ENCODE peak calls at places on chromosomes 1 and 21, in eight cellular contexts. V is HEK293T; Y is WERI-Rb-1; S is H54; E is prostate gland; I is non-pigmented ciliary epithelial cell; F is upper lobe of left lung; R is stimulated activated CD4-positive, alpha-beta T cell treated with anti-CD3 and anti-CD28 coated beads, Interleukin-15, amount 100 ng/mL, for 24 hours. P is an unnamed sample.
A peak's percentile ranks its signal among the peaks of the same experiment; 100 is the strongest.

GRCh38 chr1:195617157-195617556 is 991.1 kb downstream of the KCNT2 start:
- DNase-seq in F (no peak), I (no peak), S (no peak), Y (no peak), V (no peak), R (no peak), E (no peak), P (no peak)

GRCh38 chr1:50605186-50605875 is 182.1 kb upstream of the DMRTA2 start:
- DNase-seq in I (no peak), R (no peak), F (no peak), Y (peak; percentile 43), E (peak; percentile 28), V (peak; percentile 37), S (peak; percentile 6), P (peak; percentile 62)

GRCh38 chr1:243493156-243494129 is 237.6 kb downstream of the SDCCAG8 start:
- DNase-seq in Y (no peak), I (no peak), S (no peak), F (no peak), R (no peak), E (no peak), V (no peak), P (no peak)

GRCh38 chr21:23579573-23579972 is 2027.7 kb downstream of the MRPL39 start:
- DNase-seq in Y (no peak), I (no peak), R (no peak), V (no peak), S (no peak), E (no peak), F (no peak), P (no peak)

GRCh38 chr1:40004857-40005256 is 35.7 kb upstream of the CAP1 start:
- DNase-seq in S (no peak), V (no peak), I (no peak), F (no peak), Y (no peak), E (no peak), R (no peak), P (no peak)

GRCh38 chr1:52550447-52550846 is 2.4 kb downstream of the TUT4 start:
- DNase-seq in R (peak; percentile 3), V (no peak), I (no peak), F (no peak), E (no peak), Y (no peak), S (no peak), P (no peak)

GRCh38 chr1:234660536-234661133 is 50.7 kb upstream of the IRF2BP2 start:
- DNase-seq in Y (no peak), S (no peak), V (no peak), E (no peak), F (no peak), R (no peak), I (no peak), P (no peak)

GRCh38 chr1:100039571-100039970 is 69.8 kb downstream of the SLC35A3 start:
- DNase-seq in I (no peak), F (no peak), E (no peak), S (no peak), Y (no peak), V (no peak), R (no peak), P (no peak)

GRCh38 chr1:35220976-35221375 is 28.0 kb upstream of the SFPQ start:
- DNase-seq in Y (peak; percentile 23), E (no peak), V (peak; percentile 66), R (peak; percentile 9), I (no peak), F (no peak), S (peak; percentile 40), P (peak; percentile 2)

GRCh38 chr21:34029724-34030528 is 43.5 kb upstream of the MRPS6 start:
- DNase-seq in R (peak; percentile 56), E (no peak), F (peak; percentile 56), I (peak; percentile 65), Y (peak; percentile 19), S (peak; percentile 66), V (peak; percentile 84), P (no peak)

GRCh38 chr1:228837817-228838716 is 102.8 kb downstream of the RHOU start:
- DNase-seq in R (no peak), V (no peak), F (peak; percentile 86), I (peak; percentile 78), S (peak; percentile 55), E (no peak), Y (no peak), P (peak; percentile 30)

GRCh38 chr1:192342842-192343241 is 26.1 kb downstream of the RGS21 start:
- DNase-seq in Y (no peak), S (no peak), I (no peak), E (no peak), F (no peak), V (no peak), R (no peak), P (no peak)

GRCh38 chr1:116494745-116495144 is 76.1 kb downstream of the CD58 start:
- DNase-seq in V (no peak), E (no peak), I (no peak), S (no peak), Y (no peak), R (no peak), F (no peak), P (no peak)

GRCh38 chr1:28437260-28437923 is 67.9 kb downstream of the PHACTR4 start:
- DNase-seq in V (no peak), F (peak; percentile 59), E (peak; percentile 26), Y (peak; percentile 48), R (no peak), S (no peak), I (peak; percentile 51), P (no peak)

GRCh38 chr1:230270185-230270939 is 155.8 kb downstream of the PGBD5 start:
- DNase-seq in I (no peak), F (no peak), E (no peak), R (peak; percentile 56), Y (no peak), S (no peak), V (no peak), P (peak; percentile 90)

GRCh38 chr1:95951291-95951690 is 717.3 kb downstream of the RWDD3 start:
- DNase-seq in R (no peak), V (no peak), S (no peak), F (no peak), Y (no peak), I (no peak), E (no peak), P (no peak)

GRCh38 chr1:1068374-1069060 is 5.6 kb downstream of the RNF223 start:
- DNase-seq in E (no peak), I (no peak), F (peak; percentile 76), V (no peak), S (no peak), Y (no peak), R (no peak), P (peak; percentile 66)

GRCh38 chr1:42682739-42683529 is 716 bp downstream of the YBX1 start:
- DNase-seq in E (peak; percentile 58), S (peak; percentile 39), Y (peak; percentile 37), R (peak; percentile 78), V (peak; percentile 68), I (no peak), F (peak; percentile 84), P (peak; percentile 51)

GRCh38 chr1:221239911-221240310 is 360.7 kb downstream of the HLX start:
- DNase-seq in S (no peak), Y (no peak), I (no peak), V (no peak), E (no peak), F (no peak), R (no peak), P (no peak)

GRCh38 chr1:198756470-198756869 is 117.6 kb downstream of the PTPRC start:
- DNase-seq in V (no peak), Y (no peak), S (no peak), R (no peak), F (no peak), E (no peak), I (no peak), P (no peak)

GRCh38 chr1:223718850-223719249 is 6.5 kb downstream of the CAPN2 start:
- DNase-seq in R (no peak), F (no peak), S (no peak), Y (no peak), E (no peak), I (no peak), V (no peak), P (no peak)

GRCh38 chr1:147647796-147648633 is 22.3 kb downstream of the ACP6 start:
- DNase-seq in R (no peak), I (no peak), V (no peak), E (no peak), Y (peak; percentile 70), F (peak; percentile 43), S (no peak), P (no peak)

GRCh38 chr1:150221552-150221951 is 14.4 kb downstream of the ANP32E start:
- DNase-seq in S (no peak), Y (peak; percentile 6), I (no peak), V (no peak), F (no peak), E (no peak), R (no peak), P (no peak)

GRCh38 chr1:34128186-34128889 is 36.7 kb downstream of the CSMD2 start:
- DNase-seq in F (no peak), E (no peak), S (peak; percentile 30), V (no peak), R (no peak), I (no peak), Y (no peak), P (no peak)

GRCh38 chr1:194616835-194617234 is 1430.4 kb upstream of the B3GALT2 start:
- DNase-seq in S (no peak), V (no peak), R (no peak), Y (no peak), F (no peak), I (no peak), E (no peak), P (no peak)

GRCh38 chr1:167499657-167500056 is 18.7 kb downstream of the CD247 start:
- DNase-seq in V (no peak), F (no peak), I (no peak), R (peak; percentile 61), S (no peak), E (no peak), Y (no peak), P (no peak)

GRCh38 chr1:223319913-223320600 is 43.9 kb downstream of the SUSD4 start:
- DNase-seq in I (no peak), V (no peak), F (no peak), Y (no peak), R (no peak), S (no peak), E (peak; percentile 11), P (no peak)

GRCh38 chr1:2555634-2556276 is 416 bp upstream of the TNFRSF14 start:
- DNase-seq in V (no peak), F (peak; percentile 92), S (no peak), R (peak; percentile 87), I (no peak), Y (no peak), E (peak; percentile 65), P (peak; percentile 14)

GRCh38 chr1:60764489-60764888 is 317.9 kb upstream of the NFIA start:
- DNase-seq in V (no peak), S (no peak), Y (no peak), I (no peak), R (no peak), F (no peak), E (no peak), P (no peak)

GRCh38 chr1:218439541-218440295 is 94.6 kb downstream of the TGFB2 start:
- DNase-seq in R (no peak), V (no peak), Y (no peak), E (peak; percentile 52), I (no peak), F (no peak), S (no peak), P (no peak)

GRCh38 chr1:12529640-12530174 is 88.3 kb downstream of the DHRS3 start:
- DNase-seq in Y (no peak), V (no peak), R (no peak), F (no peak), S (no peak), E (no peak), I (no peak), P (no peak)